ENCODE peak calls at places on chromosome 16, in nine cellular contexts. J, I, S, M, R, O, B, Y and L are unnamed samples.

GRCh38 chr16:48681520-48681919 is 71.5 kb upstream of the N4BP1 start:
- DNase-seq in B (no peak), I (no peak), O (no peak), Y (no peak), R (no peak), S (no peak), M (no peak), J (no peak), L (no peak)

GRCh38 chr16:53744449-53744848 is 40.5 kb downstream of the FTO start:
- DNase-seq in Y (peak; percentile 28), M (no peak), R (no peak), S (peak; percentile 18), B (peak; percentile 54), I (no peak), O (no peak), J (no peak), L (no peak)

GRCh38 chr16:59210955-59211541 is 476.9 kb upstream of the GOT2 start:
- DNase-seq in S (no peak), Y (no peak), J (no peak), M (peak; percentile 89), R (peak; percentile 13), O (no peak), I (no peak), B (no peak), L (no peak)

GRCh38 chr16:5058476-5058875 is 7.3 kb downstream of the C16orf89 start:
- DNase-seq in S (no peak), I (no peak), R (no peak), O (no peak), M (no peak), J (no peak), B (no peak), Y (peak; percentile 70), L (no peak)

GRCh38 chr16:31354394-31355291 is at the start of gene ITGAX:
- DNase-seq in J (no peak), O (peak; percentile 55), S (peak; percentile 85), Y (peak; percentile 94), M (no peak), B (peak; percentile 49), R (no peak), I (no peak), L (no peak)

GRCh38 chr16:6946802-6947201 is 385.8 kb upstream of the RBFOX1 start:
- DNase-seq in I (no peak), M (no peak), J (no peak), O (no peak), Y (no peak), R (no peak), S (no peak), B (no peak), L (no peak)

GRCh38 chr16:19698480-19699465 is 19.3 kb downstream of the KNOP1 start:
- DNase-seq in R (peak; percentile 62), B (peak; percentile 39), I (no peak), S (peak; percentile 27), Y (no peak), O (no peak), M (no peak), J (no peak), L (no peak)

GRCh38 chr16:51129105-51129504 is 22.0 kb downstream of the SALL1 start:
- DNase-seq in I (no peak), Y (no peak), B (no peak), R (no peak), O (no peak), S (no peak), M (no peak), J (no peak), L (no peak)

GRCh38 chr16:88783391-88784073 is 1.5 kb downstream of the PIEZO1 start:
- DNase-seq in Y (peak; percentile 81), J (peak; percentile 78), S (no peak), M (no peak), R (no peak), B (no peak), I (no peak), O (no peak), L (no peak)

GRCh38 chr16:82439678-82440293 is 187.0 kb upstream of the CDH13 start:
- DNase-seq in J (no peak), Y (no peak), B (no peak), R (no peak), O (no peak), M (no peak), I (no peak), S (no peak), L (no peak)

GRCh38 chr16:52526429-52526828 is 20.5 kb downstream of the TOX3 start:
- DNase-seq in O (no peak), R (no peak), M (no peak), S (no peak), I (no peak), J (no peak), B (no peak), Y (no peak), L (no peak)

GRCh38 chr16:49644143-49644460 is 211.8 kb downstream of the ZNF423 start:
- DNase-seq in S (no peak), M (no peak), J (no peak), O (no peak), B (no peak), R (no peak), Y (no peak), I (no peak), L (no peak)

GRCh38 chr16:19520861-19521331 is 1.0 kb downstream of the GDE1 start:
- DNase-seq in J (no peak), S (peak; percentile 41), R (no peak), I (no peak), B (peak; percentile 38), O (no peak), Y (no peak), M (no peak), L (no peak)

GRCh38 chr16:46743232-46743719 is 4.9 kb downstream of the MYLK3 start:
- DNase-seq in M (no peak), O (no peak), I (no peak), R (peak; percentile 4), J (peak; percentile 26), B (no peak), S (peak; percentile 7), Y (peak; percentile 84), L (no peak)

GRCh38 chr16:71369494-71369893 is 11.0 kb downstream of the CALB2 start:
- DNase-seq in M (no peak), J (no peak), S (no peak), O (no peak), R (no peak), Y (no peak), B (peak; percentile 38), I (no peak), L (no peak)

GRCh38 chr16:12410842-12411490 is 392.7 kb downstream of the CPPED1 start:
- DNase-seq in R (no peak), M (no peak), I (no peak), S (no peak), J (no peak), B (no peak), Y (no peak), O (no peak), L (no peak)

GRCh38 chr16:57786632-57787518 is 15.4 kb downstream of the KIFC3 start:
- DNase-seq in B (no peak), Y (no peak), M (no peak), O (no peak), R (no peak), I (no peak), J (peak; percentile 47), S (no peak), L (no peak)

GRCh38 chr16:65314246-65315003 is 192.6 kb upstream of the CDH11 start:
- DNase-seq in M (no peak), J (no peak), B (peak; percentile 32), S (no peak), O (no peak), I (no peak), Y (no peak), R (no peak), L (no peak)

GRCh38 chr16:86074651-86075487 is 175.9 kb downstream of the IRF8 start:
- DNase-seq in B (no peak), R (no peak), Y (peak; percentile 75), M (no peak), S (no peak), J (no peak), O (no peak), I (no peak), L (no peak)

GRCh38 chr16:68000024-68000423 is 740 bp upstream of the DPEP2 start:
- DNase-seq in M (no peak), Y (no peak), S (no peak), B (no peak), O (no peak), I (no peak), R (no peak), J (no peak), L (no peak)

GRCh38 chr16:88468289-88469129 is 15.4 kb downstream of the ZFPM1 start:
- DNase-seq in O (no peak), J (no peak), R (no peak), Y (no peak), S (peak; percentile 46), I (no peak), B (no peak), M (no peak), L (no peak)

GRCh38 chr16:3825103-3825502 is 55.4 kb downstream of the CREBBP start:
- DNase-seq in I (no peak), Y (no peak), M (no peak), O (no peak), S (no peak), J (no peak), B (peak; percentile 7), R (no peak), L (no peak)

GRCh38 chr16:16164244-16164643 is 59.0 kb downstream of the ABCC6 start:
- DNase-seq in I (no peak), M (no peak), B (no peak), O (no peak), S (no peak), R (no peak), J (no peak), Y (no peak), L (no peak)

GRCh38 chr16:4415538-4416199 is 727 bp downstream of the CORO7 start:
- DNase-seq in I (no peak), S (peak; percentile 71), Y (peak; percentile 95), R (no peak), B (no peak), O (peak; percentile 43), M (no peak), J (peak; percentile 61), L (no peak)

GRCh38 chr16:66116163-66116792 is 250.2 kb upstream of the CDH5 start:
- DNase-seq in R (no peak), S (no peak), Y (no peak), J (no peak), I (no peak), O (no peak), B (no peak), M (no peak), L (no peak)

GRCh38 chr16:561957-562938 is 2.1 kb downstream of the PRR35 start:
- DNase-seq in R (no peak), J (no peak), B (no peak), S (no peak), I (no peak), O (no peak), Y (no peak), M (no peak), L (no peak)

GRCh38 chr16:84878770-84879169 is 59.0 kb downstream of the CRISPLD2 start:
- DNase-seq in M (no peak), O (no peak), I (no peak), J (no peak), Y (no peak), B (no peak), R (no peak), S (no peak), L (no peak)

GRCh38 chr16:57318240-57318970 is 33.9 kb upstream of the PLLP start:
- DNase-seq in J (no peak), S (no peak), M (no peak), Y (peak; percentile 38), I (no peak), O (no peak), R (no peak), B (no peak), L (no peak)

GRCh38 chr16:57475711-57476339 is 10.5 kb downstream of the DOK4 start:
- DNase-seq in R (no peak), O (peak; percentile 64), S (peak; percentile 90), M (no peak), I (no peak), B (no peak), J (no peak), Y (peak; percentile 91), L (no peak)